ENCODE peak calls at places on chromosome 17, in four cellular contexts. G is HepG2, N is GM12878, U is K562. M is an unnamed sample.

GRCh38 chr17:82631544-82631943 is 16.7 kb downstream of the WDR45B start:
- DNase-seq in U (no peak), G (no peak), N (no peak), M (no peak)

GRCh38 chr17:35766489-35766877 is 5.8 kb downstream of the C17orf50 start:
- DNase-seq in U (no peak), N (no peak), G (no peak), M (no peak)

GRCh38 chr17:6457688-6458190 is 13.5 kb downstream of the PIMREG start:
- DNase-seq in G (peak; percentile 12), U (peak; percentile 18), N (no peak), M (no peak)

GRCh38 chr17:58591455-58591854 is 77.0 kb upstream of the MTMR4 start:
- DNase-seq in N (no peak), U (no peak), G (no peak), M (no peak)

GRCh38 chr17:55448681-55449080 is 27.0 kb upstream of the MMD start:
- DNase-seq in U (no peak), G (no peak), N (no peak), M (no peak)

GRCh38 chr17:8153550-8153956 is 1.3 kb upstream of the PER1 start:
- DNase-seq in U (no peak), N (no peak), G (peak; percentile 97), M (no peak)

GRCh38 chr17:81488276-81488860 is 24.2 kb downstream of the ACTG1 start:
- DNase-seq in G (no peak), N (no peak), U (peak; percentile 57), M (no peak)

GRCh38 chr17:15942207-15942833 is 2.6 kb upstream of the ADORA2B start:
- DNase-seq in U (no peak), G (no peak), N (no peak), M (no peak)

GRCh38 chr17:48247603-48248002 is 140.0 kb downstream of the SNX11 start:
- DNase-seq in N (no peak), G (no peak), U (no peak), M (no peak)

GRCh38 chr17:7833795-7834553 is at the start of gene KDM6B:
- DNase-seq in N (no peak), G (peak; percentile 83), U (peak; percentile 81), M (peak; percentile 87)

GRCh38 chr17:4920351-4921048 is 11.6 kb upstream of the GP1BA start:
- DNase-seq in G (peak; percentile 65), N (no peak), U (no peak), M (no peak)

GRCh38 chr17:79485399-79485985 is 125.4 kb downstream of the RBFOX3 start:
- DNase-seq in N (no peak), G (no peak), U (no peak), M (no peak)

GRCh38 chr17:80474231-80474932 is 2.0 kb downstream of the NPTX1 start:
- DNase-seq in G (no peak), U (peak; percentile 60), N (no peak), M (peak; percentile 75)

GRCh38 chr17:59401725-59402124 is 70.3 kb downstream of the YPEL2 start:
- DNase-seq in G (peak; percentile 85), U (no peak), N (no peak), M (no peak)

GRCh38 chr17:47257651-47258339 is 4.2 kb downstream of the ITGB3 start:
- DNase-seq in G (no peak), N (no peak), U (no peak), M (no peak)

GRCh38 chr17:10614536-10615155 is 42.5 kb downstream of the MYH3 start:
- DNase-seq in N (no peak), G (peak; percentile 45), U (peak; percentile 24), M (peak; percentile 63)

GRCh38 chr17:78999056-78999768 is 10.4 kb downstream of the CANT1 start:
- DNase-seq in U (no peak), G (no peak), N (no peak), M (no peak)

GRCh38 chr17:6443692-6444572 is at the start of gene PIMREG:
- DNase-seq in N (peak; percentile 59), G (peak; percentile 87), U (peak; percentile 98), M (peak; percentile 94)

GRCh38 chr17:57295526-57296023 is 39.3 kb downstream of the MSI2 start:
- DNase-seq in U (no peak), G (no peak), N (no peak), M (no peak)

GRCh38 chr17:61837175-61838051 is 25.9 kb downstream of the BRIP1 start:
- DNase-seq in G (peak; percentile 54), U (peak; percentile 40), N (peak; percentile 17), M (peak; percentile 48)

GRCh38 chr17:59963738-59964454 is 644 bp downstream of the RNFT1 start:
- DNase-seq in G (peak; percentile 16), N (no peak), U (peak; percentile 19), M (peak; percentile 47)

GRCh38 chr17:8176998-8177731 is 985 bp upstream of the TMEM107 start:
- DNase-seq in N (no peak), G (no peak), U (peak; percentile 23), M (no peak)

GRCh38 chr17:9850151-9850550 is 24.4 kb downstream of the GLP2R start:
- DNase-seq in G (no peak), U (no peak), N (no peak), M (no peak)

GRCh38 chr17:66677201-66677981 is 157.5 kb upstream of the CACNG5 start:
- DNase-seq in N (no peak), G (no peak), U (no peak), M (no peak)

GRCh38 chr17:622356-622755 is 92.3 kb downstream of the VPS53 start:
- DNase-seq in U (no peak), N (no peak), G (no peak), M (no peak)

GRCh38 chr17:82947051-82947991 is 107.5 kb upstream of the ZNF750 start:
- DNase-seq in U (no peak), N (no peak), G (no peak), M (no peak)

GRCh38 chr17:82384051-82384729 is 12.6 kb downstream of the UTS2R start:
- DNase-seq in U (no peak), G (peak; percentile 29), N (no peak), M (no peak)

GRCh38 chr17:73879987-73880386 is 235.7 kb upstream of the SDK2 start:
- DNase-seq in N (no peak), G (no peak), U (no peak), M (no peak)

GRCh38 chr17:49101054-49101534 is 31.5 kb upstream of the B4GALNT2 start:
- DNase-seq in G (no peak), N (no peak), U (no peak), M (no peak)

GRCh38 chr17:73455050-73455687 is 143.4 kb upstream of the CDC42EP4 start:
- DNase-seq in N (no peak), U (no peak), G (no peak), M (no peak)

GRCh38 chr17:51607512-51607911 is 347.2 kb downstream of the UTP18 start:
- DNase-seq in N (no peak), G (no peak), U (no peak), M (no peak)

GRCh38 chr17:4142107-4142900 is 526 bp downstream of the ZZEF1 start:
- DNase-seq in G (peak; percentile 27), U (no peak), N (no peak), M (peak; percentile 44)

GRCh38 chr17:58783380-58783779 is 27.7 kb downstream of the PPM1E start:
- DNase-seq in G (no peak), U (no peak), N (no peak), M (no peak)

GRCh38 chr17:57104461-57105175 is 19.6 kb downstream of the AKAP1 start:
- DNase-seq in N (no peak), G (no peak), U (no peak), M (no peak)

GRCh38 chr17:69609495-69610315 is 195.2 kb downstream of the MAP2K6 start:
- DNase-seq in U (peak; percentile 19), G (peak; percentile 7), N (no peak), M (peak; percentile 36)

GRCh38 chr17:6069611-6070279 is 434 bp upstream of the WSCD1 start:
- DNase-seq in U (no peak), G (no peak), N (no peak), M (peak; percentile 21)

GRCh38 chr17:57274162-57274561 is 17.8 kb downstream of the MSI2 start:
- DNase-seq in U (no peak), N (no peak), G (no peak), M (no peak)

GRCh38 chr17:75572713-75573539 is 14.7 kb upstream of the MYO15B start:
- DNase-seq in G (no peak), N (no peak), U (no peak), M (no peak)

GRCh38 chr17:75570772-75571171 is 16.8 kb upstream of the MYO15B start:
- DNase-seq in G (no peak), U (no peak), N (no peak), M (no peak)

GRCh38 chr17:75570034-75570676 is 17.4 kb upstream of the MYO15B start:
- DNase-seq in G (no peak), N (no peak), U (no peak), M (no peak)

GRCh38 chr17:75571885-75572215 is 15.8 kb upstream of the MYO15B start:
- DNase-seq in G (no peak), N (no peak), U (no peak), M (no peak)

GRCh38 chr17:75571197-75571884 is 16.3 kb upstream of the MYO15B start:
- DNase-seq in N (peak; percentile 47), G (no peak), U (no peak), M (no peak)
- TF ChIP-seq FOXM1 in N (no peak), G (no peak), U (no peak), M (no peak)

DNA sequence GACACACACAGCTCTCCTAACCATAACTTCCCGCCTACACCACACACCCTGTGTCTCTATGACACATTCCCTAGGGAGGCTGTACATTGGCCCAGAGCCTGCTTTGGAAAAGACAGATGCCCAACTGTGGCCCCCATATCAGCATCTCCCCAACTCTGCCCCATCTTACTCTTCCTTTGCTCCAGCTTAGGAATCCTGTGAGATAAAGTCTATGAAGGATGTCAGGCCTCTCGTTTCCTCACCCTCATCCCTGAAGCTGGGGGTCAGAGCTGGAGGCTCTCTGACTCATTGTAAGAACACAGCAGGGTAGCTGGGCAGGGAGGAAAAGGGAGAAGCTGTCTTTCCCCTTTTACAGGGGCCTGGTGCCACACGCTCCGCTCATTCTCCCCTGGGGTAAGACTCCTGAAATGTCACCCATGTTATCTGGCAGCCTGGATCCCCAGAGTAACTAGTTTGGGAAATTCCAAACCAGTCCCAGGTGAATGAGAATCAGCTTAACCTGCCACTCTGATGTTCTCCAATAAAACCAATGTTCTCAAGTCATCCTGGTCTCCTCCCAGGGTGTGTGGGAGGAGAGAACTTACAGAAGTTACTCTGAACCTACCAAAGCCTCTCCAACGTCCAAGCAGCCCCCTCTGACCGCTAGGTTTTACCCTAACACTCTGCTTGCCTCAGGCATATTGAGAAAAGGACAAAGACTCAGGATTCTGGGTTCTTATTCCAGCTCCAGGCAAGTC is 2.8 kb downstream of the RAPGEFL1 start:
- DNase-seq in N (no peak), G (no peak), U (no peak), M (no peak)
- TF ChIP-seq BHLHE40 in N (no peak), G (no peak), U (no peak), M (no peak)

GRCh38 chr17:2621241-2621640 is 27.8 kb downstream of the PAFAH1B1 start:
- DNase-seq in G (no peak), U (no peak), N (no peak), M (no peak)
- TF ChIP-seq FOXM1 in G (no peak), U (no peak), N (no peak), M (no peak)

DNA sequence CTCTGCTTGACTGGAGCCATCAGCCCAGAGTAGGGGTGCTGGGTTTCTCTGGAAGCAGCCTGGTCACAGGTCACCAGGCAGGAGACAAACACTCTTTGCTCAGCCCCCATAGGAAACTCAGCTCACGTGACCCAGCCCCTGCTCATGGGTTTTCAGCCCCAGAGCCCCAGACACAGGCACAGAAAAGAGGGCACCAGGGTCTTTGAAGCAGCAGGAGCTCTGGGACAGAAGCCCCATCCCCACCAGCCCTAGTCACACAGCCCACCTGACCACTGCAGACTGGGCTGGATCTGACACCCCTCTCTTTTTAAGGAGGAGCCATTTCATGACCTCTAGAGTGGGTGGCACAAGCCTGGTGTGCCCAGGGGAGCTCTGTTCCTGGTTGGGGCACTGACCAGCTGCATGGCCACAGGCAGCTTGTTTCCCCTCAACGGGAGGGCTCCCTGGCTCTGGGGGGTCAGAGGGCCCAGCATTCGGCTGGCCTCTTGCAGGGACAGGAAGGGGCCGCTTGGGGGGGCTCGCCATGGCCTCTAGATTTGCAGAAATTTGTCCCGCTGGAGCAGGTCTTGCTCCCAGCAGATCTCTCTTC is 13.8 kb upstream of the CD79B start:
- DNase-seq in G (peak; percentile 34), N (no peak), U (no peak), M (no peak)
- TF ChIP-seq BHLHE40 in G (peak; percentile 59), N (peak; percentile 87), U (no peak), M (no peak)